ENCODE peak calls at places on chromosome 14, in seven cellular contexts. I is heart left ventricle, N is K562, V is heart right ventricle, A is ovary, F is psoas muscle, H is colonic mucosa. U is an unnamed sample. For H3K36me3 and H3K4me1, the result is how much of the 10 kb centered on the place peaks cover.

GRCh38 chr14:23284654-23285529 is 1.0 kb downstream of the HOMEZ start:
- DNase-seq in I (no peak), V (no peak), N (no peak), A (no peak), F (no peak), H (peak), U (no peak)

GRCh38 chr14:76933515-76933914 is 95.0 kb downstream of the IRF2BPL start:
- DNase-seq in A (no peak), I (no peak), H (no peak), N (no peak), V (no peak), F (no peak), U (no peak)

GRCh38 chr14:89386214-89386886 is 30.7 kb downstream of the FOXN3 start:
- DNase-seq in H (no peak), A (no peak), V (no peak), N (no peak), F (peak), I (peak), U (no peak)

GRCh38 chr14:58280954-58281787 is 17.2 kb upstream of the ARID4A start:
- DNase-seq in N (peak), H (peak), F (no peak), I (peak), V (peak), A (no peak), U (no peak)

GRCh38 chr14:94395306-94395899 is 7.0 kb upstream of the SERPINA1 start:
- DNase-seq in A (no peak), N (no peak), H (no peak), F (no peak), V (no peak), I (no peak), U (no peak)

GRCh38 chr14:25046301-25046943 is 3.5 kb downstream of the STXBP6 start:
- DNase-seq in N (no peak), V (no peak), I (no peak), F (no peak), H (no peak), A (no peak), U (no peak)

GRCh38 chr14:23573384-23573783 is 5.2 kb downstream of the JPH4 start:
- DNase-seq in V (no peak), N (no peak), F (no peak), I (no peak), A (no peak), H (no peak), U (no peak)

GRCh38 chr14:95045255-95045701 is 112.1 kb downstream of the DICER1 start:
- DNase-seq in A (peak), V (no peak), N (no peak), H (no peak), F (no peak), I (no peak), U (no peak)

GRCh38 chr14:21098134-21098891 is at the start of gene ZNF219:
- DNase-seq in A (peak), V (peak), I (peak), N (peak), H (peak), F (peak), U (no peak)

GRCh38 chr14:105377555-105378182 is 20.7 kb upstream of the TEX22 start:
- DNase-seq in F (no peak), H (no peak), N (peak), A (no peak), V (no peak), I (peak), U (no peak)

GRCh38 chr14:90342327-90342726 is 10.6 kb upstream of the NRDE2 start:
- DNase-seq in V (no peak), I (no peak), H (no peak), N (no peak), F (no peak), A (no peak), U (no peak)

GRCh38 chr14:36820111-36820709 is 158.6 kb downstream of the PAX9 start:
- DNase-seq in A (no peak), I (no peak), V (no peak), N (no peak), H (no peak), F (no peak), U (no peak)

GRCh38 chr14:56125772-56126411 is 7.7 kb downstream of the PELI2 start:
- DNase-seq in A (no peak), H (no peak), V (no peak), N (no peak), I (no peak), F (no peak), U (no peak)

GRCh38 chr14:104636131-104636530 is 31.6 kb upstream of the TMEM179 start:
- DNase-seq in V (no peak), I (no peak), F (no peak), N (no peak), A (no peak), H (no peak), U (no peak)

GRCh38 chr14:27845902-27846301 is 920.7 kb upstream of the FOXG1 start:
- DNase-seq in H (no peak), N (no peak), F (no peak), I (no peak), V (no peak), A (no peak), U (no peak)

GRCh38 chr14:75234173-75234855 is 44.3 kb upstream of the FOS start:
- DNase-seq in A (no peak), F (no peak), N (peak), V (peak), I (peak), H (peak), U (no peak)

GRCh38 chr14:97306785-97307246 is 509.6 kb downstream of the VRK1 start:
- DNase-seq in F (no peak), V (no peak), A (no peak), I (no peak), H (no peak), N (no peak), U (no peak)

GRCh38 chr14:100894416-100894815 is 9.1 kb downstream of the RTL1 start:
- DNase-seq in A (peak), V (no peak), H (no peak), I (no peak), F (no peak), N (no peak), U (no peak)

GRCh38 chr14:65910108-65910507 is 497.6 kb downstream of the FUT8 start:
- DNase-seq in F (no peak), I (no peak), N (no peak), V (no peak), A (no peak), H (no peak), U (no peak)

GRCh38 chr14:49463146-49463545 is 123.0 kb downstream of the RPS29 start:
- DNase-seq in A (no peak), H (no peak), N (no peak), F (no peak), V (no peak), I (no peak), U (no peak)

GRCh38 chr14:76829650-76830421 is 3.6 kb downstream of the LRRC74A start:
- DNase-seq in I (peak), N (no peak), H (no peak), F (peak), V (peak), A (no peak), U (no peak)

GRCh38 chr14:22177870-22178269 is 411.2 kb downstream of the DAD1 start:
- DNase-seq in V (no peak), F (no peak), N (no peak), A (no peak), H (no peak), I (no peak), U (no peak)

GRCh38 chr14:65222434-65222833 is 120.1 kb upstream of the MAX start:
- DNase-seq in A (peak), I (peak), F (peak), H (peak), N (peak), V (peak), U (no peak)

GRCh38 chr14:104885031-104885972 is 20.2 kb downstream of the CEP170B start:
- DNase-seq in F (peak), N (no peak), A (peak), I (peak), H (no peak), V (no peak), U (no peak)

GRCh38 chr14:95046711-95047681 is 110.3 kb downstream of the DICER1 start:
- DNase-seq in V (no peak), I (no peak), H (peak), N (no peak), F (no peak), A (peak), U (no peak)

GRCh38 chr14:104694991-104695659 is 5.7 kb downstream of the INF2 start:
- DNase-seq in I (peak), H (no peak), A (no peak), N (no peak), F (no peak), V (peak), U (no peak)

GRCh38 chr14:57889245-57889644 is 23.4 kb upstream of the SLC35F4 start:
- DNase-seq in I (peak), A (peak), V (peak), F (no peak), N (no peak), H (no peak), U (peak)

GRCh38 chr14:99602788-99603415 is 1.1 kb downstream of the CCDC85C start:
- DNase-seq in A (no peak), V (no peak), N (no peak), F (no peak), I (no peak), H (no peak), U (no peak)

GRCh38 chr14:99604766-99605298 is 825 bp upstream of the CCDC85C start:
- DNase-seq in N (peak), H (no peak), A (peak), V (peak), I (no peak), F (no peak), U (no peak)

GRCh38 chr14:99605299-99605961 is 1.4 kb upstream of the CCDC85C start:
- DNase-seq in N (peak), A (peak), F (peak), H (peak), I (peak), V (peak), U (no peak)

GRCh38 chr14:99603471-99603933 is 505 bp downstream of the CCDC85C start:
- DNase-seq in V (peak), H (no peak), A (peak), I (no peak), F (no peak), N (no peak), U (no peak)

DNA sequence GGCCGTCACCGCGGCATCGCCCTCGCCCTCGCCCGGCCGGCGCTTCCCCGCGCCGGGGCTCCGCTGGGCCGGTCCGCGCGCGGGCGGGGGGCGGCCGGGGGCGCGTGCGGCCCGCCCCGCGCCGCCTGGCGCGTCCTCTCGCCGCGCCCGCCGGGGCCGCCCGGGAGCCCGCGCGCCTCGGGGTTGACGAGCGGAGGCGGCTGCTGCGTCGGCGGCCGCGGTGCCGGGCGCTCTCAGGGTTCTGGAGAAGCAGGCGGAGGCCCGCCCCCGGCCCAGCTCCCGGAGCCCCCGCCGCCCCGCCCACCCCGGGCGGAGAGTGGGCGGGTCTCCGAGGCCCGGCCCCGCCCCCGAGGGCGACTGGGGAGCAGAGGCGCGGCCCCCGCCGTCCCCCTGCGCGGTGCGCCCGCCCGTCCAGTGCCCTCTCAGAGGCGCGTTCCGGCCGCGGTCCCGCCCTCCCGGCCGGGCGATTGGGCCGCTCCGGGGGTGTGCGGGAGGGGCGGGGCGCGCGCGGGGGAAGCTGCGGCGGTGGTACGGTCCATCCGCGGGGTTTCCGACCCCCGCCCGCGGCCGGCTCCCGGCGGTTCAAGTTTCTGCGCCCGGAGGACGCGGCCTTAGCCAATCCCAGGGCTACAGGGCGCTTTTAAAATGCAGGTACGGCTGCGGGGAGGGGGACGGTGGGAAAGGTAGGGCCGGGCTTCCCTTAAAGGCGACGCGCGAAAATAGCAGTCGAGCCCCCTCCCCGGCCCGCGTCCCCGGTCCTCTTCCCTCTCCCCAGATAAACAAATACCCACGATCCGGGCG is at the start of gene CCDC85C:
- DNase-seq in H (peak), I (peak), A (peak), F (peak), N (peak), V (peak), U (peak)
- H3K36me3 ChIP-seq in H (under half), I (under half), A (under half), F (under half), N (under half), V (under half), U (under half)

GRCh38 chr14:68232643-68233055 is 413.1 kb downstream of the RAD51B start:
- DNase-seq in F (no peak), V (peak), N (no peak), A (no peak), H (peak), I (peak), U (no peak)
- H3K4me1 ChIP-seq in F (half or more), V (under half), N (under half), A (under half), H (under half), I (under half), U (under half)

GRCh38 chr14:60658116-60658515 is 8.8 kb upstream of the SIX1 start:
- DNase-seq in N (no peak), A (no peak), I (no peak), H (no peak), F (no peak), V (no peak), U (no peak)
- H3K4me3 ChIP-seq in N (no peak), A (no peak), I (peak), H (peak), F (peak), V (no peak), U (peak)

DNA sequence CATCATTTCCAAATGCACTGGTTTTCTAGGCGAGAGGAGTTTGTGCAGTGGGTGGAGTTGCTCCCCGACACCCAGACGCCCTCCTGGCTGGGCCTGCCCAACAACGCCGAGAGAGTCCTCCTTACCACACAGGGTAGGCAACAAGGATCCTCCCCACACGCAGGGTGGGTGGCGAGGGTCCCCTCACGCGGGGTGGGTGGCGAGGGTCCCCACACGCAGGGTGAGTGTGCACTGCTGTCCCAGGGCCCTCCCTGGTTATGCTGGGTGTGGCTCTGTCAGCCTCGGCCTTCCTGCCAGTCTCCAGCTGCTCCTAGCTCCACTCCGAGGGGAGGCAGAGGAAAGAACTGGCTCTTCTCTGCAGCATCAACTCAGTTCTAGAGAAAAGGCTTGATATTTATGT is 42.3 kb downstream of the HSP90AA1 start:
- DNase-seq in V (no peak), A (no peak), H (no peak), I (no peak), N (no peak), F (no peak), U (no peak)
- H3K36me3 ChIP-seq in V (under half), A (under half), H (half or more), I (half or more), N (half or more), F (under half), U (half or more)

DNA sequence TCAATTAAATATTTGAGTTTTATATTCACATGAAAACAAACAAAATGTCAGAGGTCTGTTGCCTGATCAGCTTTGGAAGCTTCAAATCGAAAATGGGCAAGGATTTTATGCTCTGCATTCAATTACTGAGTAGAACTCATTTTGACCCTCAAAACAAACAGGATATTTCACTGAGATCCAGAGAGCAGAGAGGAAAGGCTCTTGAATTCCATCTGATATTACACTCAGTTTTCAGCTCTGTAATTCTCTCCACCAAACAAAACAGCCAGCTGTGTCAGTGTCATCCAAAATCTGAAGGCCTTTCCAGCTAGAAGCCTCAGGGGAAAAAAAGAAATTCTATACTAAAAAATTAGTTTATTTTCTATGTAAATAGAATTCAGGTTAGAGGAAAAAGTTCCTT is 128.5 kb upstream of the FLRT2 start:
- DNase-seq in H (no peak), V (no peak), N (no peak), A (no peak), F (no peak), I (no peak), U (no peak)
- H3K4me1 ChIP-seq in H (under half), V (under half), N (under half), A (under half), F (under half), I (under half), U (under half)

GRCh38 chr14:73176673-73177072 is 40.4 kb downstream of the PSEN1 start:
- DNase-seq in V (no peak), A (no peak), I (no peak), H (no peak), F (no peak), N (no peak), U (no peak)
- H3K4me3 ChIP-seq in V (no peak), A (no peak), I (no peak), H (no peak), F (no peak), N (no peak), U (no peak)

GRCh38 chr14:31169877-31170276 is 37.7 kb downstream of the HECTD1 start:
- DNase-seq in V (no peak), H (no peak), I (no peak), F (no peak), A (no peak), N (no peak), U (no peak)

GRCh38 chr14:31167032-31167431 is 40.6 kb downstream of the HECTD1 start:
- DNase-seq in I (no peak), N (no peak), H (no peak), V (no peak), F (no peak), A (no peak), U (no peak)

GRCh38 chr14:31162910-31163649 is 44.5 kb downstream of the HECTD1 start:
- DNase-seq in V (no peak), N (no peak), F (no peak), H (no peak), A (no peak), I (no peak), U (no peak)

GRCh38 chr14:31164115-31164514 is 43.5 kb downstream of the HECTD1 start:
- DNase-seq in H (no peak), I (no peak), V (no peak), A (no peak), N (no peak), F (no peak), U (no peak)

DNA sequence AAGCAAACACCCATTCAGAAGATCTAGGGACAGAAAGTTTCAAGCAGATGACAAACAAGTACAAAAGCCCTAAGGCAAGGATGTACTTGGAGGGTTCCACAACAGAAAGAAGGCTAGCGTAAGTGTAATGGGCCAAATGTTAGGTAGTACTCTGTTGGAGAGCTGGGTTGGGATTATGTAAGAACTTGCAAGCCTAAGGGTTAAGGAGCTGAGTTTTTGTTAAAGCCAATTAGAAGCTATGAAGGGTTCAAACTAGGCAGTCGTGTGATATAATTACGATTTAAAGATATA is 41.4 kb downstream of the HECTD1 start:
- DNase-seq in V (no peak), A (no peak), I (no peak), N (no peak), F (no peak), H (no peak), U (no peak)
- H3K36me3 ChIP-seq in V (under half), A (under half), I (half or more), N (half or more), F (under half), H (under half), U (under half)

DNA sequence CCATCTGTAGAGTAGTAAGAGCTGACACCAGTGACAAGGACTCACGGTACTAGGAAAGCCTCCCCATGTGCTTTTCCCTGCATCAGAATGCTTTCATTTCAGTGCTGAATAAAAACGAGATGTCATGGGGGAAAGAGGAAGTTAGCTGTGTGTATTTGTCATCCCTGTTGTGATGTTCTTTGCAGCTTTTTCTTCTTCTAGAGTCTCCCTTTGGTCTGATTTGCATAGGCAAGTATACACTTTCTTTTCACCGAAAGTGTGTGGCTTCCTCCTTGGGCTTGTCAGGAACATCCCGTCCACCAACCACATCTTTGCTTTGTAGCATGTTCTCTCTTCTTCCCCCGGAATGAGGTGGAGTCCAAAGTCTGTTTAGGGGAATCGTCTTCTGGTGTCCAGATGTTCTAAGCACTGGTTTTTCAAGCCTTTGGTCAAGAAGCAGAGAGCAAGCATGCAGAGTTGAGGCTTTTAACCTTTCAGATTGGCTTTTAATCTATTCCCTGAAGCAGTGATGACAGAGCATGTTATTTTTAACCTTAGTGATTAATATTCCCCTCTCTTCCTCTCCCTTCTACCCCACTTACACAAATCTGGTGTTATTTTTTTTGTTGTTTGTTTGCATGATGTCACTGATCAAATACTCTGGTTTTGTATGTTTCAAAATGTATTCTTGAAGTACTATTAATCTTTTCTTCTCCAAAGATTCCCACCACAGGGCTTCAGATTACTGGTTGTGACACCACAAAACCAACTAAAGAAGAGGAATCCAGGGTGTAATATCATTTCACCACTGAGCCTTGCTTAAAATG is 163.4 kb downstream of the SAMD4A start:
- DNase-seq in A (no peak), N (no peak), I (no peak), V (no peak), F (no peak), H (no peak), U (no peak)
- H3K4me1 ChIP-seq in A (under half), N (under half), I (under half), V (under half), F (half or more), H (under half), U (under half)

DNA sequence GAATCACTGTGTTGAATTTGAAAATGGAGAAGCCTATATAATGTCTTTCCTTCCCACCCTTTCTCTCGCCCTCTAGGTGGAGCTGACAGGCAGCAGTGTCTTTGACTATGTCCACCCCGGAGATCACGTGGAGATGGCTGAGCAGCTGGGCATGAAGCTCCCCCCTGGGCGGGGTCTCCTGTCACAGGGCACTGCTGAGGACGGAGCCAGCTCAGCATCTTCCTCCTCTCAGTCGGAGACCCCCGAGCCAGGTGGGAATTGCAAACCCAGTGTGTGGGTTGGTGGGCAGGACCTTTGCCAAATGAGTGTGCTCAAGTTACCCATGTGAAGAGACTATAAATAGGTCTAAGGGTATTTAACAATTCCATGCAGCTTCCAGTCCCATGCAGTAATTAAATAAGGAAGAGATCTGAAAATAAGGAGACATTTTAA is 274.7 kb downstream of the EGLN3 start:
- DNase-seq in I (peak), A (no peak), N (peak), F (peak), H (peak), V (peak), U (no peak)
- H3K4me3 ChIP-seq in I (peak), A (no peak), N (no peak), F (peak), H (no peak), V (peak), U (no peak)

U was measured in thoracic aorta.